ENCODE peak calls at places on chromosomes 11 and 22, in ten cellular contexts. R is GM23248; O is activated T-cell treated with anti-CD3 and anti-CD28 coated beads, Interleukin-2, amount 50 U/mL, for 24 hours; V is choroid plexus epithelial cell; P is bronchial epithelial cell; Y is kidney; S is ascending aorta; H is ureter; G is RKO; I is CD4-positive, alpha-beta T cell. T is an unnamed sample.
A peak's percentile ranks its signal among the peaks of the same experiment; 100 is the strongest.

GRCh38 chr11:13446444-13446843 is 16.6 kb downstream of the BTBD10 start:
- DNase-seq in O (no peak), I (no peak), R (peak; percentile 72), S (no peak), P (peak; percentile 48), Y (no peak), G (peak; percentile 26), H (no peak), V (peak; percentile 61), T (no peak)

GRCh38 chr11:69744435-69744834 is 30.7 kb downstream of the FGF4 start:
- DNase-seq in Y (no peak), R (no peak), I (no peak), P (no peak), G (no peak), V (peak; percentile 81), O (no peak), H (no peak), S (no peak), T (no peak)

GRCh38 chr11:126817523-126818450 is 182.8 kb downstream of the KIRREL3 start:
- DNase-seq in S (no peak), P (no peak), O (no peak), I (no peak), H (no peak), R (peak; percentile 18), Y (no peak), V (no peak), G (no peak), T (no peak)

GRCh38 chr11:128582496-128583366 is 4.6 kb downstream of the ETS1 start:
- DNase-seq in O (peak; percentile 40), R (peak; percentile 97), S (no peak), I (no peak), Y (peak; percentile 74), V (peak; percentile 99), P (peak; percentile 96), G (peak; percentile 77), H (peak; percentile 65), T (peak; percentile 59)

GRCh38 chr11:113193077-113193476 is 121.3 kb upstream of the TTC12 start:
- DNase-seq in I (no peak), V (no peak), R (peak; percentile 34), G (no peak), Y (no peak), O (no peak), P (no peak), H (no peak), S (no peak), T (no peak)

GRCh38 chr22:42296883-42297282 is 26.4 kb upstream of the TCF20 start:
- DNase-seq in O (no peak), Y (no peak), H (no peak), G (no peak), V (no peak), P (no peak), I (no peak), R (no peak), S (no peak), T (no peak)

GRCh38 chr11:115238802-115239201 is 265.4 kb downstream of the CADM1 start:
- DNase-seq in O (no peak), V (peak; percentile 52), H (no peak), R (no peak), G (no peak), P (peak; percentile 31), Y (no peak), I (no peak), S (no peak), T (no peak)

GRCh38 chr11:72684236-72684912 is 10.2 kb upstream of the PDE2A start:
- DNase-seq in O (peak; percentile 69), I (peak; percentile 32), H (peak; percentile 60), P (peak; percentile 56), Y (peak; percentile 84), G (peak; percentile 78), S (peak; percentile 79), V (peak; percentile 64), R (peak; percentile 89), T (peak; percentile 88)

GRCh38 chr22:39421691-39422090 is 22.1 kb downstream of the TAB1 start:
- DNase-seq in H (no peak), V (no peak), Y (peak; percentile 22), P (no peak), I (no peak), G (no peak), R (no peak), O (no peak), S (no peak), T (no peak)

GRCh38 chr11:20261526-20261925 is 101.3 kb upstream of the DBX1 start:
- DNase-seq in P (no peak), H (no peak), S (no peak), G (no peak), O (no peak), Y (no peak), I (no peak), V (no peak), R (no peak), T (no peak)

GRCh38 chr11:11569936-11570491 is 51.8 kb downstream of the GALNT18 start:
- DNase-seq in R (peak; percentile 50), Y (peak; percentile 85), V (no peak), S (peak; percentile 92), O (no peak), P (peak; percentile 79), I (no peak), G (no peak), H (peak; percentile 60), T (peak; percentile 81)

GRCh38 chr11:117420598-117420997 is 92.9 kb downstream of the CEP164 start:
- DNase-seq in R (no peak), V (no peak), G (no peak), H (no peak), Y (peak; percentile 11), S (no peak), P (no peak), I (no peak), O (no peak), T (peak; percentile 32)

GRCh38 chr11:24837112-24837511 is 340.3 kb downstream of the LUZP2 start:
- DNase-seq in G (no peak), Y (no peak), R (no peak), S (no peak), P (no peak), H (no peak), I (no peak), O (no peak), V (no peak), T (no peak)

GRCh38 chr11:69172674-69173073 is 16.9 kb downstream of the SMIM38 start:
- DNase-seq in H (no peak), G (no peak), Y (no peak), O (no peak), S (no peak), P (peak; percentile 20), V (peak; percentile 42), R (peak; percentile 16), I (no peak), T (no peak)

GRCh38 chr22:38901111-38901641 is 29.2 kb upstream of the CBX6 start:
- DNase-seq in Y (no peak), S (no peak), I (no peak), P (no peak), O (no peak), G (no peak), H (no peak), R (no peak), V (no peak), T (no peak)